ENCODE peak calls at places on chromosomes 3 and 15, in eight cellular contexts. One of them, this sample, is unnamed.

GRCh38 chr15:43516185-43516584 is 1.2 kb upstream of the MAP1A start:
- DNase-seq in HuH-7: no peak
- DNase-seq in lower lobe of right lung: no peak
- DNase-seq in ureter: peak
- DNase-seq in ovary: peak
- DNase-seq in progenitor cell of endocrine pancreas: no peak
- DNase-seq in activated CD8-positive, alpha-beta T cell treated with anti-CD3 and anti-CD28 coated beads for 36 hours: no peak
- DNase-seq in K562: peak
- DNase-seq in this sample: no peak

GRCh38 chr3:77254967-77255831 is 215.3 kb downstream of the ROBO2 start:
- DNase-seq in HuH-7: peak
- DNase-seq in lower lobe of right lung: no peak
- DNase-seq in ureter: no peak
- DNase-seq in ovary: no peak
- DNase-seq in progenitor cell of endocrine pancreas: peak
- DNase-seq in activated CD8-positive, alpha-beta T cell treated with anti-CD3 and anti-CD28 coated beads for 36 hours: peak
- DNase-seq in K562: peak
- DNase-seq in this sample: peak

GRCh38 chr3:192864943-192865342 is 52.7 kb downstream of the MB21D2 start:
- DNase-seq in HuH-7: no peak
- DNase-seq in lower lobe of right lung: no peak
- DNase-seq in ureter: no peak
- DNase-seq in ovary: no peak
- DNase-seq in progenitor cell of endocrine pancreas: no peak
- DNase-seq in activated CD8-positive, alpha-beta T cell treated with anti-CD3 and anti-CD28 coated beads for 36 hours: no peak
- DNase-seq in K562: no peak
- DNase-seq in this sample: peak

GRCh38 chr3:106290304-106290997 is 421.6 kb upstream of the CBLB start:
- DNase-seq in HuH-7: no peak
- DNase-seq in lower lobe of right lung: no peak
- DNase-seq in ureter: no peak
- DNase-seq in ovary: no peak
- DNase-seq in progenitor cell of endocrine pancreas: no peak
- DNase-seq in activated CD8-positive, alpha-beta T cell treated with anti-CD3 and anti-CD28 coated beads for 36 hours: no peak
- DNase-seq in K562: no peak
- DNase-seq in this sample: no peak

GRCh38 chr15:45179221-45179985 is 8.4 kb downstream of the SHF start:
- DNase-seq in HuH-7: peak
- DNase-seq in lower lobe of right lung: peak
- DNase-seq in ureter: no peak
- DNase-seq in ovary: no peak
- DNase-seq in progenitor cell of endocrine pancreas: no peak
- DNase-seq in activated CD8-positive, alpha-beta T cell treated with anti-CD3 and anti-CD28 coated beads for 36 hours: peak
- DNase-seq in K562: peak
- DNase-seq in this sample: peak

GRCh38 chr3:143203848-143204247 is 84.3 kb downstream of the CHST2 start:
- DNase-seq in HuH-7: no peak
- DNase-seq in lower lobe of right lung: no peak
- DNase-seq in ureter: no peak
- DNase-seq in ovary: no peak
- DNase-seq in progenitor cell of endocrine pancreas: no peak
- DNase-seq in activated CD8-positive, alpha-beta T cell treated with anti-CD3 and anti-CD28 coated beads for 36 hours: no peak
- DNase-seq in K562: no peak
- DNase-seq in this sample: no peak

GRCh38 chr15:88073386-88073681 is 183.2 kb downstream of the NTRK3 start:
- DNase-seq in HuH-7: no peak
- DNase-seq in lower lobe of right lung: no peak
- DNase-seq in ureter: no peak
- DNase-seq in ovary: no peak
- DNase-seq in progenitor cell of endocrine pancreas: peak
- DNase-seq in activated CD8-positive, alpha-beta T cell treated with anti-CD3 and anti-CD28 coated beads for 36 hours: no peak
- DNase-seq in K562: no peak
- DNase-seq in this sample: no peak

GRCh38 chr3:184807549-184807948 is 4.4 kb upstream of the VPS8 start:
- DNase-seq in HuH-7: no peak
- DNase-seq in lower lobe of right lung: no peak
- DNase-seq in ureter: no peak
- DNase-seq in ovary: no peak
- DNase-seq in progenitor cell of endocrine pancreas: no peak
- DNase-seq in activated CD8-positive, alpha-beta T cell treated with anti-CD3 and anti-CD28 coated beads for 36 hours: no peak
- DNase-seq in K562: no peak
- DNase-seq in this sample: no peak

GRCh38 chr3:43817825-43818224 is 127.1 kb downstream of the ABHD5 start:
- DNase-seq in HuH-7: no peak
- DNase-seq in lower lobe of right lung: no peak
- DNase-seq in ureter: no peak
- DNase-seq in ovary: no peak
- DNase-seq in progenitor cell of endocrine pancreas: no peak
- DNase-seq in activated CD8-positive, alpha-beta T cell treated with anti-CD3 and anti-CD28 coated beads for 36 hours: peak
- DNase-seq in K562: no peak
- DNase-seq in this sample: no peak

GRCh38 chr15:100493213-100493612 is 35.5 kb downstream of the CERS3 start:
- DNase-seq in HuH-7: no peak
- DNase-seq in lower lobe of right lung: no peak
- DNase-seq in ureter: no peak
- DNase-seq in ovary: no peak
- DNase-seq in progenitor cell of endocrine pancreas: no peak
- DNase-seq in activated CD8-positive, alpha-beta T cell treated with anti-CD3 and anti-CD28 coated beads for 36 hours: no peak
- DNase-seq in K562: no peak
- DNase-seq in this sample: peak

GRCh38 chr15:45980376-45980775 is 345.5 kb downstream of the SQOR start:
- DNase-seq in HuH-7: no peak
- DNase-seq in lower lobe of right lung: no peak
- DNase-seq in ureter: no peak
- DNase-seq in ovary: no peak
- DNase-seq in progenitor cell of endocrine pancreas: no peak
- DNase-seq in activated CD8-positive, alpha-beta T cell treated with anti-CD3 and anti-CD28 coated beads for 36 hours: no peak
- DNase-seq in K562: no peak
- DNase-seq in this sample: no peak